ENCODE peak calls at places on chromosome 2, in four cellular contexts. One of them, this sample, is unnamed.

GRCh38 chr2:31324000-31324633 is 90.2 kb downstream of the EHD3 start:
- DNase-seq in EH: no peak
- DNase-seq in stimulated activated CD4-positive, alpha-beta T cell treated with anti-CD3 and anti-CD28 coated beads, Interleukin-2, amount 100 ng/mL, for 48 hours: no peak
- DNase-seq in suprapubic skin: no peak
- DNase-seq in this sample: no peak

GRCh38 chr2:229610871-229611270 is 103.5 kb downstream of the DNER start:
- DNase-seq in EH: peak; percentile 39
- DNase-seq in stimulated activated CD4-positive, alpha-beta T cell treated with anti-CD3 and anti-CD28 coated beads, Interleukin-2, amount 100 ng/mL, for 48 hours: no peak
- DNase-seq in suprapubic skin: no peak
- DNase-seq in this sample: no peak

GRCh38 chr2:9951272-9951521 is 296 bp upstream of the GRHL1 start:
- DNase-seq in EH: no peak
- DNase-seq in stimulated activated CD4-positive, alpha-beta T cell treated with anti-CD3 and anti-CD28 coated beads, Interleukin-2, amount 100 ng/mL, for 48 hours: no peak
- DNase-seq in suprapubic skin: no peak
- DNase-seq in this sample: no peak

GRCh38 chr2:236826727-236827126 is 257.1 kb downstream of the ACKR3 start:
- DNase-seq in EH: no peak
- DNase-seq in stimulated activated CD4-positive, alpha-beta T cell treated with anti-CD3 and anti-CD28 coated beads, Interleukin-2, amount 100 ng/mL, for 48 hours: no peak
- DNase-seq in suprapubic skin: peak; percentile 26
- DNase-seq in this sample: no peak

GRCh38 chr2:220753486-220753885 is 818.6 kb downstream of the EPHA4 start:
- DNase-seq in EH: peak; percentile 17
- DNase-seq in stimulated activated CD4-positive, alpha-beta T cell treated with anti-CD3 and anti-CD28 coated beads, Interleukin-2, amount 100 ng/mL, for 48 hours: no peak
- DNase-seq in suprapubic skin: no peak
- DNase-seq in this sample: no peak

GRCh38 chr2:52269696-52270485 is 1238.0 kb upstream of the NRXN1 start:
- DNase-seq in EH: no peak
- DNase-seq in stimulated activated CD4-positive, alpha-beta T cell treated with anti-CD3 and anti-CD28 coated beads, Interleukin-2, amount 100 ng/mL, for 48 hours: no peak
- DNase-seq in suprapubic skin: no peak
- DNase-seq in this sample: no peak

GRCh38 chr2:237935740-237936452 is 30.9 kb upstream of the UBE2F start:
- DNase-seq in EH: no peak
- DNase-seq in stimulated activated CD4-positive, alpha-beta T cell treated with anti-CD3 and anti-CD28 coated beads, Interleukin-2, amount 100 ng/mL, for 48 hours: no peak
- DNase-seq in suprapubic skin: no peak
- DNase-seq in this sample: no peak

GRCh38 chr2:32678825-32679224 is 51.0 kb downstream of the TTC27 start:
- DNase-seq in EH: peak; percentile 63
- DNase-seq in stimulated activated CD4-positive, alpha-beta T cell treated with anti-CD3 and anti-CD28 coated beads, Interleukin-2, amount 100 ng/mL, for 48 hours: no peak
- DNase-seq in suprapubic skin: no peak
- DNase-seq in this sample: no peak

GRCh38 chr2:105754011-105754410 is 9.3 kb downstream of the NCK2 start:
- DNase-seq in EH: no peak
- DNase-seq in stimulated activated CD4-positive, alpha-beta T cell treated with anti-CD3 and anti-CD28 coated beads, Interleukin-2, amount 100 ng/mL, for 48 hours: no peak
- DNase-seq in suprapubic skin: peak; percentile 52
- DNase-seq in this sample: no peak

GRCh38 chr2:191152841-191153240 is 2.0 kb upstream of the STAT4 start:
- DNase-seq in EH: peak; percentile 87
- DNase-seq in stimulated activated CD4-positive, alpha-beta T cell treated with anti-CD3 and anti-CD28 coated beads, Interleukin-2, amount 100 ng/mL, for 48 hours: no peak
- DNase-seq in suprapubic skin: no peak
- DNase-seq in this sample: no peak

GRCh38 chr2:54773838-54774237 is 50.4 kb downstream of the EML6 start:
- DNase-seq in EH: no peak
- DNase-seq in stimulated activated CD4-positive, alpha-beta T cell treated with anti-CD3 and anti-CD28 coated beads, Interleukin-2, amount 100 ng/mL, for 48 hours: no peak
- DNase-seq in suprapubic skin: no peak
- DNase-seq in this sample: no peak

GRCh38 chr2:238321467-238321866 is 1.1 kb downstream of the TRAF3IP1 start:
- DNase-seq in EH: no peak
- DNase-seq in stimulated activated CD4-positive, alpha-beta T cell treated with anti-CD3 and anti-CD28 coated beads, Interleukin-2, amount 100 ng/mL, for 48 hours: no peak
- DNase-seq in suprapubic skin: peak; percentile 50
- DNase-seq in this sample: no peak